ENCODE peak calls at places on chromosome 5, in five cellular contexts. I is fibroblast of mammary gland, G is cardiac fibroblast, V is IMR-90, F is K562. X is an unnamed sample.

GRCh38 chr5:138529812-138530211 is 13.2 kb downstream of the ETF1 start:
- DNase-seq in I (no peak), G (no peak), V (no peak), F (no peak), X (no peak)

GRCh38 chr5:146357125-146357524 is 18.5 kb downstream of the POU4F3 start:
- DNase-seq in I (no peak), G (no peak), V (no peak), F (no peak), X (no peak)

GRCh38 chr5:42949348-42950090 is 90.6 kb downstream of the ANXA2R start:
- DNase-seq in I (peak; percentile 55), G (peak; percentile 81), V (peak; percentile 83), F (no peak), X (no peak)

GRCh38 chr5:177232761-177233160 is 70.8 kb downstream of the RAB24 start:
- DNase-seq in I (peak; percentile 66), G (peak; percentile 38), V (peak; percentile 72), F (no peak), X (no peak)

GRCh38 chr5:25119654-25120053 is 474.9 kb upstream of the CDH10 start:
- DNase-seq in I (peak; percentile 0), G (peak; percentile 25), V (no peak), F (peak; percentile 10), X (no peak)

GRCh38 chr5:128927644-128928043 is 37.6 kb upstream of the SLC27A6 start:
- DNase-seq in I (peak; percentile 3), G (peak; percentile 10), V (no peak), F (no peak), X (no peak)

GRCh38 chr5:21817668-21818419 is 1035.3 kb downstream of the CDH12 start:
- DNase-seq in I (peak; percentile 51), G (peak; percentile 56), V (peak; percentile 6), F (no peak), X (no peak)

GRCh38 chr5:168642019-168642418 is 62.9 kb upstream of the PANK3 start:
- DNase-seq in I (no peak), G (no peak), V (no peak), F (no peak), X (no peak)

GRCh38 chr5:157485811-157486739 is 26.1 kb downstream of the NIPAL4 start:
- DNase-seq in I (no peak), G (no peak), V (no peak), F (no peak), X (no peak)

GRCh38 chr5:26864061-26864460 is 174.3 kb downstream of the CDH9 start:
- DNase-seq in I (no peak), G (no peak), V (no peak), F (no peak), X (no peak)

GRCh38 chr5:157941616-157942015 is 82.7 kb upstream of the CLINT1 start:
- DNase-seq in I (no peak), G (no peak), V (peak; percentile 21), F (no peak), X (no peak)

GRCh38 chr5:56305551-56305950 is 72.4 kb upstream of the ANKRD55 start:
- DNase-seq in I (no peak), G (no peak), V (no peak), F (no peak), X (no peak)

GRCh38 chr5:62661126-62661525 is 82.5 kb downstream of the LRRC70 start:
- DNase-seq in I (no peak), G (no peak), V (no peak), F (no peak), X (no peak)

GRCh38 chr5:9233035-9233434 is 312.8 kb downstream of the SEMA5A start:
- DNase-seq in I (no peak), G (no peak), V (no peak), F (no peak), X (no peak)

GRCh38 chr5:120096413-120096812 is 367.7 kb upstream of the PRR16 start:
- DNase-seq in I (peak; percentile 58), G (peak; percentile 72), V (peak; percentile 64), F (no peak), X (no peak)

GRCh38 chr5:115342593-115343377 is 46.3 kb upstream of the CCDC112 start:
- DNase-seq in I (no peak), G (no peak), V (no peak), F (no peak), X (no peak)

GRCh38 chr5:139517683-139518564 is 35.4 kb upstream of the STING1 start:
- DNase-seq in I (peak; percentile 74), G (peak; percentile 87), V (peak; percentile 79), F (peak; percentile 95), X (peak; percentile 97)

GRCh38 chr5:77850536-77851228 is 74.5 kb upstream of the TBCA start:
- DNase-seq in I (no peak), G (no peak), V (no peak), F (no peak), X (no peak)

GRCh38 chr5:32223972-32224608 is 50.0 kb upstream of the GOLPH3 start:
- DNase-seq in I (peak; percentile 52), G (peak; percentile 40), V (peak; percentile 75), F (no peak), X (no peak)

GRCh38 chr5:15715966-15716365 is 216.0 kb downstream of the FBXL7 start:
- DNase-seq in I (no peak), G (peak; percentile 25), V (no peak), F (no peak), X (no peak)

GRCh38 chr5:17087035-17087434 is 130.4 kb upstream of the BASP1 start:
- DNase-seq in I (no peak), G (no peak), V (peak; percentile 23), F (no peak), X (no peak)

GRCh38 chr5:155839251-155840037 is 487.5 kb upstream of the SGCD start:
- DNase-seq in I (no peak), G (no peak), V (peak; percentile 0), F (no peak), X (no peak)

GRCh38 chr5:14144586-14145355 is 1.6 kb downstream of the TRIO start:
- DNase-seq in I (peak; percentile 78), G (peak; percentile 88), V (peak; percentile 52), F (peak; percentile 29), X (peak; percentile 68)

DNA sequence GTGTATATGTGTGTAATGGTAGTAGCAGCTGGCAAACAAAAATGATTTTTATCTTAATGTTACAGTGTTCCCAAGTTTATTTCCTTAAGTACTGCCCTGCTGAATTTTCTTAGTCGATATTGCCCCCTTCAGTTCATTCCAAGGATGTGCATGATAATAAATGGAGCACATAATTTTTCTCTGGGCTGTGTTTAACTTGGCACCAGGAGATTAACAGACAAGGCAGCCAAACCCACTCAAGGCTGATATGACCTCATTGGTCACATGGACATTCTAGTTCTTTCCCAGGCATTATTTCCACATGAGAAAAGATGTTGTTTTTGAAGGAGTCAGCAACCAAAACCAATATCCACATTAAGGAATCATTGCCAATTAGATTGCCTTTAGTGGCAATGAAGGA is 61.8 kb downstream of the COX7C start:
- DNase-seq in I (peak; percentile 93), G (peak; percentile 87), V (peak; percentile 87), F (peak; percentile 41), X (no peak)
- TF ChIP-seq CTCF in I (peak; percentile 67), G (peak; percentile 49), V (peak; percentile 64), F (peak; percentile 78), X (peak; percentile 83)

GRCh38 chr5:28505121-28505520 is 1466.7 kb upstream of the CDH9 start:
- DNase-seq in I (no peak), G (no peak), V (no peak), F (no peak), X (no peak)
- TF ChIP-seq CTCF in I (no peak), G (no peak), V (no peak), F (no peak), X (no peak)

DNA sequence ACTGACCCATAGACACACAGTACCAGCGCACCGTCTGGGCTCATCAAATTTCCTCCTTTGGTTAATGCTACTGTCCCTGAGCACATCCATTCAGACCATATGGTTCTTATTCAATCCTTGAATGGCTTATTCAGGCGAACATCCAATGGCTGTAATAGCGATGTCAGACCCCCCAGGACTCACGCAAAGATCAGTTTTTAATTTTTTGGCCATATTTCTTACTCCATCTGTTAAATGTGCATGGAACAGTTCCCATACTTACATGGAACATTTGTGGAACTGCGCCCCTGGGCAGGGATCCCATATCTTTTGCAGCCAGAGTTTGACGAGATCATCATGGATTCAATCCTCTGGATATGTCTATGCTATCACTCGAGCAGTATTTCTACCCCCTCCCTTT is 213.2 kb downstream of the ADAMTS6 start:
- DNase-seq in I (peak; percentile 43), G (no peak), V (no peak), F (no peak), X (no peak)
- TF ChIP-seq CTCF in I (no peak), G (no peak), V (no peak), F (no peak), X (no peak)

DNA sequence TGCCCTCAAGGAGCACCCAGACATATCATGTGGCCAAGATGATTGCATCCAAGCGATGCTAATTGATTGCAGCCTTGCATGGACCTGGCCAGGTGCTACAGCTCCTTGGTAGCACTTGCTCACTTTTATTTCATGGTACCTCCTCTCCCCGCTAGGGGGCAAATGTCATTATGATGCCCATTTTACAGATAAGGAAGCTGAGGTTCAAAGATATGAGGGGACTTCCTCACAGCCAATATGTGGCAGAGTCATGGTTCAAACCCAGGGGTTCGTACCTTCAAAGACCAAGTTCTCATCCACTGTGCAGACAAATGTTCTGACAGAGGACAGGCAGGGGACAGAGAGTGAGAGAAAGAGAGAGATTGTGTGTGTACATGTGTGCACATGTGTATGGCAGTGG is 21.9 kb upstream of the KCNMB1 start:
- DNase-seq in I (no peak), G (no peak), V (no peak), F (peak; percentile 14), X (no peak)
- TF ChIP-seq CTCF in I (no peak), G (no peak), V (no peak), F (peak; percentile 38), X (no peak)

DNA sequence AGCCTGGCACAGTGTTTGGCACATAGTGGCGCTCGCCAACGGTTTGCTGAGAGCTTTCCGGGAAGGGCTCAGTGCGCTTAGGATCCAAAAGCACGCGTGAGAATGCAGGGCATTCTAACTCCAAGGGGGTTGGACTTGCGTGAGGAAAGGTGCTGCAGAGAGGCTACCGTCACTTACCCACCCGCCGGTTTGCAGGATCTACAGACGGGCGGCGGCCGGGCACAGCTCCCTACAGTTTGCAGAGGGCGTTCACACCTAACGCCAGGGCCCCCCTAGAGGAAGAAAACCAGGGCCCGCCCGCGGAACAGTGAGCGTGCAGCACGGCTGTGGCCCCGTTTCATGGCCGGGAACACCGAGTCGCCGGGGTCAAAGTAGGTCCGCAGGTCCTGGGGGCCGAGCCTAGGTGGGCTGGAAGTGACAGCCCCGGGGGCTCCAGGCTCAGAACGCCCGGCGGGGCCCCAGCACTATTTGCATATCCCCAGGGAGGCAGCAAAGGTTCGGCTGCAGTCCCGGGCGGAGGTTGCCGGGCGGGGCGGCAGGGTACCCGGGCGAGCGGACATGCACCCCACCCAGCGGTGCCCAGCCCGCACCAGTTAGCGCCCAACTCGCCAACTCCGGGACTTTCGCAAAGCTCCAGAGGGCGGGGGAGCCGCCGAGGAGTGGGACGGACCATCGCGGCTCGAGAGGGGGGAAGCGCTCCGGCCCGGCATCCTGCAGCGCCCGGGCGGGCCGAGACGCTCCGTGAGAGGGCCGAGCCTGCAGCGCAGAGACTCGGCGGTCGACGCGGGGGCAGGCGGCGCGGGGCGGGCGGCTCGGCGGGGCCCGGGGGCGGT is 498 bp upstream of the GALNT10 start:
- DNase-seq in I (peak; percentile 64), G (peak; percentile 76), V (peak; percentile 66), F (peak; percentile 90), X (peak; percentile 78)
- TF ChIP-seq CTCF in I (peak; percentile 35), G (peak; percentile 50), V (peak; percentile 39), F (peak; percentile 64), X (peak; percentile 36)

GRCh38 chr5:170221319-170221718 is 11.5 kb upstream of the C5orf58 start:
- DNase-seq in I (peak; percentile 8), G (peak; percentile 28), V (peak; percentile 6), F (no peak), X (no peak)
- TF ChIP-seq CTCF in I (peak; percentile 9), G (peak; percentile 5), V (no peak), F (peak; percentile 13), X (peak; percentile 36)

X was measured in glutamatergic neuron.